ENCODE peak calls at places on chromosomes 3 and 15, in four cellular contexts. I, A, B and F are unnamed samples.

GRCh38 chr15:78879517-78880241 is 7.0 kb downstream of the MORF4L1 start:
- DNase-seq in I (no peak), B (no peak), A (no peak), F (no peak)

GRCh38 chr3:42734263-42734860 is 31.8 kb upstream of the HHATL start:
- DNase-seq in I (no peak), A (no peak), B (no peak), F (no peak)

GRCh38 chr3:57864853-57865252 is 108.7 kb downstream of the SLMAP start:
- DNase-seq in I (no peak), B (no peak), A (no peak), F (no peak)

GRCh38 chr3:157109267-157110141 is 50.4 kb downstream of the CCNL1 start:
- DNase-seq in A (no peak), I (no peak), B (no peak), F (peak; percentile 35)

GRCh38 chr15:89780601-89781000 is 4.5 kb downstream of the MESP2 start:
- DNase-seq in A (peak; percentile 29), I (no peak), B (no peak), F (no peak)

GRCh38 chr15:55917881-55918296 is 75.5 kb downstream of the NEDD4 start:
- DNase-seq in I (peak; percentile 6), B (no peak), A (no peak), F (peak; percentile 65)

GRCh38 chr15:84079885-84080777 is 155.4 kb upstream of the GOLGA6L4 start:
- DNase-seq in B (peak; percentile 45), A (peak; percentile 70), I (no peak), F (peak; percentile 66)

GRCh38 chr15:73683624-73684536 is at the start of gene CD276:
- DNase-seq in B (peak; percentile 68), A (peak; percentile 80), I (peak; percentile 96), F (peak; percentile 46)

GRCh38 chr15:89672221-89673161 is 6.7 kb downstream of the PLIN1 start:
- DNase-seq in I (no peak), B (no peak), A (no peak), F (no peak)

GRCh38 chr3:101725192-101725889 is 927 bp downstream of the CEP97 start:
- DNase-seq in I (no peak), A (no peak), B (no peak), F (peak; percentile 55)

GRCh38 chr3:158404319-158404718 is 166.7 kb upstream of the MLF1 start:
- DNase-seq in I (no peak), B (no peak), A (no peak), F (peak; percentile 22)

GRCh38 chr3:78974181-78974770 is 793.5 kb downstream of the ROBO1 start:
- DNase-seq in A (no peak), I (no peak), B (no peak), F (peak; percentile 54)

GRCh38 chr15:65374334-65374733 is 3.5 kb downstream of the IGDCC3 start:
- DNase-seq in B (no peak), I (no peak), A (no peak), F (no peak)

GRCh38 chr15:61890106-61890505 is 170.1 kb downstream of the VPS13C start:
- DNase-seq in B (no peak), I (no peak), A (no peak), F (peak; percentile 21)

GRCh38 chr3:142276780-142277179 is 51.4 kb upstream of the GK5 start:
- DNase-seq in I (no peak), B (no peak), A (no peak), F (no peak)

GRCh38 chr15:95932676-95933075 is 397.8 kb upstream of the NR2F2 start:
- DNase-seq in B (no peak), I (no peak), A (no peak), F (no peak)

GRCh38 chr3:159929181-159929893 is 59.3 kb upstream of the IL12A start:
- DNase-seq in B (no peak), A (no peak), I (no peak), F (peak; percentile 60)

GRCh38 chr3:197333901-197334639 is 35.7 kb upstream of the DLG1 start:
- DNase-seq in B (no peak), A (no peak), I (no peak), F (no peak)

GRCh38 chr15:35713733-35714132 is 167.8 kb upstream of the DPH6 start:
- DNase-seq in I (no peak), A (no peak), B (no peak), F (no peak)

GRCh38 chr3:186440850-186441249 is 78.8 kb upstream of the DGKG start:
- DNase-seq in A (no peak), B (no peak), I (no peak), F (no peak)